ENCODE peak calls at places on chromosomes 12 and 14, in five cellular contexts. W is aorta, F is astrocyte, L is pancreas, A is fibroblast of pulmonary artery. Y is an unnamed sample.
A peak's percentile ranks its signal among the peaks of the same experiment; 100 is the strongest.

GRCh38 chr12:111462134-111462821 is 56.6 kb downstream of the SH2B3 start:
- DNase-seq in W (no peak), F (peak; percentile 60), L (no peak), A (no peak), Y (no peak)

GRCh38 chr12:14993117-14993516 is 20.3 kb downstream of the PDE6H start:
- DNase-seq in W (no peak), F (peak; percentile 24), L (no peak), A (no peak), Y (no peak)

GRCh38 chr12:122368361-122369073 is 54.0 kb downstream of the CLIP1 start:
- DNase-seq in W (no peak), F (peak; percentile 75), L (no peak), A (peak; percentile 59), Y (no peak)

GRCh38 chr12:84763112-84763511 is 149.5 kb downstream of the SLC6A15 start:
- DNase-seq in W (peak; percentile 29), F (peak; percentile 93), L (no peak), A (peak; percentile 62), Y (no peak)

GRCh38 chr12:117261267-117261666 is 71.0 kb upstream of the FBXO21 start:
- DNase-seq in W (no peak), F (peak; percentile 8), L (no peak), A (no peak), Y (peak; percentile 2)

GRCh38 chr12:122355702-122356101 is 66.8 kb downstream of the CLIP1 start:
- DNase-seq in W (no peak), F (no peak), L (no peak), A (no peak), Y (no peak)

GRCh38 chr14:50099335-50099734 is 17.0 kb downstream of the VCPKMT start:
- DNase-seq in W (no peak), F (peak; percentile 16), L (no peak), A (no peak), Y (no peak)

GRCh38 chr12:132003846-132004245 is 54.1 kb downstream of the EP400 start:
- DNase-seq in W (no peak), F (peak; percentile 76), L (no peak), A (peak; percentile 75), Y (no peak)

GRCh38 chr12:109716512-109717389 is 3.1 kb downstream of the FAM222A start:
- DNase-seq in W (no peak), F (no peak), L (no peak), A (no peak), Y (peak; percentile 92)

GRCh38 chr12:10801727-10802126 is 700 bp downstream of the TAS2R7 start:
- DNase-seq in W (no peak), F (no peak), L (no peak), A (no peak), Y (no peak)

GRCh38 chr12:45914090-45914489 is 76.3 kb downstream of the SCAF11 start:
- DNase-seq in W (no peak), F (peak; percentile 77), L (no peak), A (peak; percentile 48), Y (no peak)

GRCh38 chr14:20632448-20632830 is 9.1 kb downstream of the OR6S1 start:
- DNase-seq in W (no peak), F (no peak), L (no peak), A (no peak), Y (no peak)

GRCh38 chr12:107593713-107594381 is 91.8 kb upstream of the PWP1 start:
- DNase-seq in W (no peak), F (no peak), L (no peak), A (no peak), Y (no peak)

GRCh38 chr12:62123721-62124203 is 136.4 kb upstream of the USP15 start:
- DNase-seq in W (peak; percentile 44), F (peak; percentile 16), L (peak; percentile 30), A (peak; percentile 66), Y (no peak)

GRCh38 chr12:117282490-117282889 is 78.9 kb downstream of the NOS1 start:
- DNase-seq in W (no peak), F (no peak), L (no peak), A (no peak), Y (no peak)

GRCh38 chr14:98840511-98840910 is 431.5 kb downstream of the BCL11B start:
- DNase-seq in W (no peak), F (no peak), L (no peak), A (no peak), Y (no peak)

GRCh38 chr14:27228053-27228452 is 630.2 kb upstream of the NOVA1 start:
- DNase-seq in W (no peak), F (no peak), L (no peak), A (no peak), Y (no peak)

GRCh38 chr12:2239376-2240010 is 186.7 kb downstream of the CACNA1C start:
- DNase-seq in W (no peak), F (no peak), L (no peak), A (peak; percentile 27), Y (no peak)

GRCh38 chr14:64671591-64671990 is 32.6 kb upstream of the PLEKHG3 start:
- DNase-seq in W (no peak), F (peak; percentile 44), L (no peak), A (peak; percentile 83), Y (no peak)

GRCh38 chr12:30631710-30632109 is 64.0 kb downstream of the IPO8 start:
- DNase-seq in W (no peak), F (no peak), L (no peak), A (no peak), Y (no peak)

GRCh38 chr12:71194657-71195056 is 36.9 kb upstream of the TSPAN8 start:
- DNase-seq in W (peak; percentile 44), F (peak; percentile 8), L (no peak), A (no peak), Y (no peak)

GRCh38 chr12:131041216-131041967 is 87.7 kb downstream of the ADGRD1 start:
- DNase-seq in W (no peak), F (no peak), L (no peak), A (no peak), Y (no peak)

GRCh38 chr12:123992118-123992825 is 19.3 kb downstream of the ZNF664 start:
- DNase-seq in W (no peak), F (no peak), L (no peak), A (no peak), Y (no peak)

GRCh38 chr12:62032838-62033237 is 227.4 kb upstream of the USP15 start:
- DNase-seq in W (no peak), F (no peak), L (no peak), A (no peak), Y (no peak)

GRCh38 chr12:28051516-28052456 is 79.3 kb upstream of the PTHLH start:
- DNase-seq in W (no peak), F (peak; percentile 60), L (no peak), A (peak; percentile 89), Y (no peak)

GRCh38 chr14:87628129-87628528 is 364.9 kb downstream of the GALC start:
- DNase-seq in W (peak; percentile 71), F (peak; percentile 93), L (peak; percentile 33), A (peak; percentile 36), Y (no peak)

GRCh38 chr12:103956515-103957027 is 9.1 kb upstream of the TDG start:
- DNase-seq in W (no peak), F (peak; percentile 9), L (no peak), A (no peak), Y (no peak)

GRCh38 chr12:62458626-62459025 is 8.0 kb upstream of the MON2 start:
- DNase-seq in W (no peak), F (peak; percentile 16), L (no peak), A (no peak), Y (no peak)

GRCh38 chr14:60649815-60650381 is 621 bp upstream of the SIX1 start:
- DNase-seq in W (no peak), F (no peak), L (no peak), A (no peak), Y (no peak)

GRCh38 chr12:24551368-24551767 is 397.5 kb downstream of the BCAT1 start:
- DNase-seq in W (no peak), F (no peak), L (no peak), A (no peak), Y (no peak)

GRCh38 chr14:32692441-32692840 is 246.2 kb upstream of the NPAS3 start:
- DNase-seq in W (no peak), F (peak; percentile 46), L (no peak), A (no peak), Y (no peak)

GRCh38 chr12:112170376-112170775 is 45.0 kb downstream of the TRAFD1 start:
- DNase-seq in W (no peak), F (no peak), L (no peak), A (peak; percentile 12), Y (no peak)

GRCh38 chr12:106764738-106765137 is 9.7 kb upstream of the RIC8B start:
- DNase-seq in W (peak; percentile 54), F (no peak), L (no peak), A (peak; percentile 68), Y (no peak)

GRCh38 chr14:106842687-106843086 is 1316.3 kb downstream of the TMEM121 start:
- DNase-seq in W (no peak), F (no peak), L (no peak), A (no peak), Y (no peak)

GRCh38 chr14:106845286-106846087 is 1319.1 kb downstream of the TMEM121 start:
- DNase-seq in W (no peak), F (no peak), L (peak; percentile 63), A (no peak), Y (no peak)

GRCh38 chr14:106844608-106845285 is 1318.4 kb downstream of the TMEM121 start:
- DNase-seq in W (peak; percentile 85), F (no peak), L (peak; percentile 76), A (no peak), Y (peak; percentile 76)

GRCh38 chr14:106843376-106843775 is 1317.0 kb downstream of the TMEM121 start:
- DNase-seq in W (no peak), F (no peak), L (no peak), A (no peak), Y (no peak)

GRCh38 chr14:106843951-106844483 is 1317.6 kb downstream of the TMEM121 start:
- DNase-seq in W (peak; percentile 51), F (no peak), L (peak; percentile 40), A (no peak), Y (no peak)
- H3K4me3 ChIP-seq in W (peak overlapping the region; percentile 2), F (no peak overlapping the region), L (peak overlapping the region; percentile 47), A (no peak overlapping the region), Y (peak overlapping the region; percentile 28)

DNA sequence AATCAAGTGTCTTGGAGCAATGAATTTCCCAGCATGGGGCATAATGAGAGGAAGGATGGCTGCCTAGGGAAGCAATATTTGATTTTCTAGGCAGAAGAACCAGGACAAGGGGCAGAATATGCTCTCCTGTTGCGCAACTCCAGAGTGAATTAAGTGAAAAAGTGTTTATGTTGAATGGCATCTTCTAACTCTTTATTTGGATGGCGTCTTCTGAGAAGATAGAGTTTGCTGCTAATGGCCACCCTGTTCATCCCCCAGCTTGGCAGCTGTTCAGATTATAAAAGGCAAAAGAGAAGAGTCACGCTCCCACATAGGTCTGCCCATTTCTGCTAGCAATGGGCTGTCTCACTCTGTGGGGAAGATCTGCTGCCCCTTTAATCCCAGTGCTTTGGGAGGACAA is 1278.1 kb downstream of the AACS start:
- DNase-seq in W (no peak), F (no peak), L (no peak), A (no peak), Y (no peak)
- H3K4me3 ChIP-seq in W (no peak overlapping the region), F (no peak overlapping the region), L (no peak overlapping the region), A (no peak overlapping the region), Y (no peak overlapping the region)

GRCh38 chr14:102314242-102315011 is 5.1 kb upstream of the ZNF839 start:
- DNase-seq in W (peak; percentile 91), F (peak; percentile 58), L (peak; percentile 86), A (peak; percentile 87), Y (peak; percentile 93)
- H3K4me3 ChIP-seq in W (peak overlapping the region; percentile 42), F (peak overlapping the region; percentile 53), L (peak overlapping the region; percentile 29), A (peak overlapping the region; percentile 58), Y (peak overlapping the region; percentile 45)

GRCh38 chr14:79466938-79467527 is 744.3 kb downstream of the DIO2 start:
- DNase-seq in W (no peak), F (no peak), L (no peak), A (no peak), Y (no peak)
- H3K4me3 ChIP-seq in W (no peak overlapping the region), F (no peak overlapping the region), L (no peak overlapping the region), A (no peak overlapping the region), Y (no peak overlapping the region)

Y was measured in sigmoid colon.